ENCODE peak calls at places on chromosomes 3 and 15, in ten cellular contexts. N is endothelial cell of umbilical vein; D is retinal pigment epithelial cell; H is nephron progenitor cell; C is left ventricle myocardium inferior; F is endothelial cell; I is activated CD8-positive, alpha-beta T cell treated with anti-CD3 and anti-CD28 coated beads for 36 hours; E is fibroblast of pulmonary artery; Q is lower lobe of right lung; R is right lobe of liver. U is an unnamed sample.

GRCh38 chr15:98799461-98799971 is 151.2 kb downstream of the IGF1R start:
- DNase-seq in N (peak; percentile 21), D (no peak), H (peak; percentile 62), C (no peak), F (peak; percentile 32), I (no peak), E (peak; percentile 26), Q (peak; percentile 49), R (no peak), U (no peak)

GRCh38 chr3:148773805-148774204 is 53.8 kb upstream of the CPB1 start:
- DNase-seq in N (no peak), D (no peak), H (no peak), C (no peak), F (no peak), I (no peak), E (no peak), Q (no peak), R (no peak), U (no peak)

GRCh38 chr15:39285663-39286062 is 295.2 kb upstream of the THBS1 start:
- DNase-seq in N (no peak), D (no peak), H (no peak), C (no peak), F (no peak), I (no peak), E (no peak), Q (no peak), R (no peak), U (no peak)

GRCh38 chr15:88207565-88207964 is 49.0 kb downstream of the NTRK3 start:
- DNase-seq in N (no peak), D (no peak), H (no peak), C (no peak), F (no peak), I (no peak), E (no peak), Q (no peak), R (no peak), U (no peak)

GRCh38 chr3:127568604-127569003 is 21.9 kb downstream of the TPRA1 start:
- DNase-seq in N (no peak), D (no peak), H (no peak), C (no peak), F (no peak), I (no peak), E (no peak), Q (no peak), R (no peak), U (no peak)

GRCh38 chr3:140552403-140552802 is 125.5 kb upstream of the TRIM42 start:
- DNase-seq in N (no peak), D (no peak), H (no peak), C (no peak), F (no peak), I (no peak), E (no peak), Q (no peak), R (no peak), U (no peak)

GRCh38 chr3:72186485-72186864 is 401.5 kb upstream of the PROK2 start:
- DNase-seq in N (peak; percentile 77), D (no peak), H (no peak), C (no peak), F (no peak), I (no peak), E (peak; percentile 78), Q (no peak), R (no peak), U (no peak)

GRCh38 chr15:62920569-62921502 is 121.7 kb upstream of the TPM1 start:
- DNase-seq in N (no peak), D (no peak), H (no peak), C (peak; percentile 56), F (no peak), I (no peak), E (peak; percentile 81), Q (no peak), R (no peak), U (no peak)

GRCh38 chr15:52759969-52760368 is 30.2 kb downstream of the ONECUT1 start:
- DNase-seq in N (no peak), D (no peak), H (no peak), C (no peak), F (no peak), I (no peak), E (no peak), Q (no peak), R (no peak), U (no peak)

GRCh38 chr15:52760562-52760961 is 29.6 kb downstream of the ONECUT1 start:
- DNase-seq in N (no peak), D (no peak), H (no peak), C (no peak), F (no peak), I (no peak), E (no peak), Q (no peak), R (no peak), U (no peak)

GRCh38 chr15:52762621-52763020 is 27.5 kb downstream of the ONECUT1 start:
- DNase-seq in N (no peak), D (no peak), H (no peak), C (no peak), F (no peak), I (no peak), E (no peak), Q (no peak), R (no peak), U (no peak)

GRCh38 chr15:52764731-52765130 is 25.4 kb downstream of the ONECUT1 start:
- DNase-seq in N (no peak), D (no peak), H (no peak), C (no peak), F (no peak), I (no peak), E (no peak), Q (no peak), R (no peak), U (no peak)

GRCh38 chr15:52765779-52766178 is 24.4 kb downstream of the ONECUT1 start:
- DNase-seq in N (peak; percentile 6), D (no peak), H (peak; percentile 15), C (no peak), F (peak; percentile 62), I (no peak), E (peak; percentile 11), Q (no peak), R (no peak), U (no peak)
- TF ChIP-seq CTCF in N (peak; percentile 30), D (peak; percentile 48), H (no peak), C (peak; percentile 25), F (peak; percentile 22), I (no peak), E (peak; percentile 29), Q (no peak), R (peak; percentile 41), U (peak; percentile 52)

DNA sequence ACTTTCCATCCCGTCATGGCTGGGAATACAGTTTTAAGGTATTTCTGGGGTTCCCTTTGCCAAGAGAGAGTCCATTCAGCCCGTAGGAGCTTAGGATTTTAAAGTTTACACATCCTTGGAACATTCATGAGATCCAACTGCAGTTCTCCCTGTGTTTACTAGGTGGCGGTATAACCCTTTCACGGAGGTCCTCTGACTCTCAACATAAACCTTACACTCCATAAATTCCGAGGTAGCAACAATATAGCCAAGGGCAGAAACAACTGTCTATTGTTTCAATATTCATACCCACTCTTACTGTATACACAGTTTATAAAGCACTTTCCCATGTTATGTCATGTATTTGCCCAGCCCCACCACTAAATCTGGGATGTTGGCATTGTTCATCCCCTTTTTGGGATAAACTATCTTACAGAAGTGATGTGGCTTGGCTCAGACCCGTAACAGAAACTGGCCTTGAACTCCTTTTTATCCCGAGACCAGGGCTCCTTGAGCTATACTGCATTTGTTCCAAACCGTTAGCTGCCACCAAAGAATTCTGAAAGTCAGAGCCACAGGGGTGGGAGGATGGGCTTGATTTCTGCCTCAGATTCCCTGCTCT is 69.2 kb upstream of the COL6A5 start:
- DNase-seq in N (peak; percentile 60), D (peak; percentile 4), H (peak; percentile 30), C (no peak), F (no peak), I (peak; percentile 18), E (peak; percentile 77), Q (no peak), R (no peak), U (peak; percentile 5)
- TF ChIP-seq CTCF in N (peak; percentile 79), D (peak; percentile 95), H (peak; percentile 96), C (peak; percentile 77), F (peak; percentile 81), I (peak; percentile 86), E (peak; percentile 96), Q (peak; percentile 68), R (peak; percentile 73), U (peak; percentile 92)

GRCh38 chr15:66523926-66524325 is 18.8 kb downstream of the ZWILCH start:
- DNase-seq in N (no peak), D (no peak), H (no peak), C (no peak), F (no peak), I (no peak), E (no peak), Q (no peak), R (no peak), U (no peak)
- TF ChIP-seq CTCF in N (no peak), D (no peak), H (no peak), C (no peak), F (no peak), I (no peak), E (no peak), Q (no peak), R (no peak), U (no peak)

DNA sequence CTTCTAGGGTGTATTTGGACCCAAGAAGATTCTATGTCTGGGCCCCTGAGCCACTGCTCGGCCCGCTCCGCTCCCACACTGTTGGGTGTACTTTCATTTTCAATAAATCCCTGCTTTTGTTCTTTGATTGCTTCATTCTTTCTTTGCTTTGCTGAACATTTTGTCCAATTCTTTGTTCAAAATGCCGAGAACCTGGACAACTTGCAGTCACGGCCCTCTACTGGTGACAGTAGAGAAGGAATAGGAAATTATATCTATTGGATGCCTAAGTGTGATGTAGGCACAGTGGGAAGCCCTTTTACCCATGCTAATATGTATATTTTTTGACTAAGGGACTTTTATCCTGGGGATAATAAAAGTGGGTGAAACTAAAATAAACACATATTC is 340.8 kb downstream of the LRRC3B start:
- DNase-seq in N (no peak), D (no peak), H (no peak), C (no peak), F (no peak), I (no peak), E (no peak), Q (no peak), R (no peak), U (no peak)
- TF ChIP-seq CTCF in N (no peak), D (peak; percentile 15), H (peak; percentile 27), C (peak; percentile 39), F (peak; percentile 31), I (no peak), E (no peak), Q (no peak), R (peak; percentile 19), U (peak; percentile 53)

U was measured in neural crest cell.